ENCODE peak calls at places on chromosome 22, in seven cellular contexts. W is epithelial cell of esophagus, U is stomach, M is AG09309, F is tibial artery, K is kidney epithelial cell, S is hepatocyte. N is an unnamed sample.

GRCh38 chr22:26502688-26503561 is 9.3 kb downstream of the TFIP11 start:
- DNase-seq in M (no peak), U (peak; percentile 28), S (peak; percentile 48), F (no peak), W (peak; percentile 53), K (no peak), N (peak; percentile 28)

GRCh38 chr22:44683237-44683636 is 18.8 kb upstream of the PRR5 start:
- DNase-seq in K (no peak), W (no peak), S (no peak), M (no peak), U (no peak), F (no peak), N (no peak)

GRCh38 chr22:46906326-46907045 is 144.0 kb downstream of the TBC1D22A start:
- DNase-seq in W (no peak), U (no peak), M (no peak), K (no peak), S (no peak), F (no peak), N (no peak)

GRCh38 chr22:46541536-46541935 is 4.1 kb upstream of the CELSR1 start:
- DNase-seq in M (no peak), U (no peak), K (no peak), S (no peak), F (no peak), W (no peak), N (no peak)

GRCh38 chr22:17518379-17518778 is 44.9 kb upstream of the SLC25A18 start:
- DNase-seq in F (no peak), K (no peak), M (no peak), W (no peak), U (no peak), S (no peak), N (no peak)

GRCh38 chr22:41647771-41648170 is 26.7 kb downstream of the XRCC6 start:
- DNase-seq in K (no peak), U (no peak), M (no peak), F (no peak), S (no peak), W (no peak), N (no peak)

GRCh38 chr22:24772493-24773220 is 1.9 kb downstream of the PIWIL3 start:
- DNase-seq in K (no peak), W (peak; percentile 23), F (no peak), S (peak; percentile 46), U (no peak), M (no peak), N (peak; percentile 35)

GRCh38 chr22:29581799-29582198 is 886 bp upstream of the NIPSNAP1 start:
- DNase-seq in F (no peak), K (no peak), U (peak; percentile 56), M (no peak), W (peak; percentile 35), S (no peak), N (no peak)

GRCh38 chr22:46122511-46122971 is 27.8 kb upstream of the PPARA start:
- DNase-seq in W (peak; percentile 57), U (peak; percentile 76), K (no peak), M (no peak), F (peak; percentile 69), S (peak; percentile 80), N (no peak)

GRCh38 chr22:50056214-50056972 is 1.7 kb downstream of the TTLL8 start:
- DNase-seq in S (no peak), M (no peak), U (no peak), F (no peak), W (no peak), K (no peak), N (no peak)

GRCh38 chr22:39960791-39961746 is 872 bp downstream of the TMA7B start:
- DNase-seq in U (peak; percentile 40), K (peak; percentile 89), M (peak; percentile 77), W (peak; percentile 77), S (peak; percentile 27), F (no peak), N (peak; percentile 96)

GRCh38 chr22:46829140-46829891 is 66.9 kb downstream of the TBC1D22A start:
- DNase-seq in S (peak; percentile 71), M (peak; percentile 85), U (no peak), W (peak; percentile 89), F (no peak), K (peak; percentile 78), N (peak; percentile 91)

GRCh38 chr22:49753961-49754673 is 73.6 kb downstream of the BRD1 start:
- DNase-seq in W (no peak), F (no peak), M (no peak), U (no peak), S (no peak), K (no peak), N (no peak)

GRCh38 chr22:46056169-46057041 is 79.4 kb upstream of the WNT7B start:
- DNase-seq in S (no peak), U (peak; percentile 55), K (no peak), W (peak; percentile 42), F (peak; percentile 35), M (no peak), N (no peak)

GRCh38 chr22:42639541-42640241 is 710 bp downstream of the ATP5MGL start:
- DNase-seq in U (no peak), M (no peak), K (no peak), F (no peak), S (peak; percentile 2), W (no peak), N (no peak)

GRCh38 chr22:50059185-50059880 is 1.2 kb upstream of the TTLL8 start:
- DNase-seq in W (no peak), U (no peak), S (peak; percentile 72), K (no peak), F (no peak), M (peak; percentile 0), N (no peak)

GRCh38 chr22:30327864-30328345 is 1.2 kb upstream of the TBC1D10A start:
- DNase-seq in K (no peak), S (peak; percentile 64), U (no peak), W (peak; percentile 68), M (no peak), F (no peak), N (no peak)

GRCh38 chr22:32620992-32621391 is 146.4 kb downstream of the FBXO7 start:
- DNase-seq in M (no peak), S (no peak), K (no peak), F (no peak), U (no peak), W (no peak), N (no peak)

GRCh38 chr22:32623943-32624342 is 149.3 kb downstream of the FBXO7 start:
- DNase-seq in K (no peak), W (peak; percentile 13), U (peak; percentile 41), S (peak; percentile 55), M (peak; percentile 74), F (peak; percentile 87), N (peak; percentile 23)

GRCh38 chr22:32622004-32622761 is 147.6 kb downstream of the FBXO7 start:
- DNase-seq in K (no peak), S (peak; percentile 76), U (no peak), W (no peak), M (peak; percentile 51), F (peak; percentile 65), N (peak; percentile 15)

GRCh38 chr22:32621656-32622003 is 147.0 kb downstream of the FBXO7 start:
- DNase-seq in U (no peak), W (no peak), S (no peak), F (no peak), M (no peak), K (no peak), N (no peak)

DNA sequence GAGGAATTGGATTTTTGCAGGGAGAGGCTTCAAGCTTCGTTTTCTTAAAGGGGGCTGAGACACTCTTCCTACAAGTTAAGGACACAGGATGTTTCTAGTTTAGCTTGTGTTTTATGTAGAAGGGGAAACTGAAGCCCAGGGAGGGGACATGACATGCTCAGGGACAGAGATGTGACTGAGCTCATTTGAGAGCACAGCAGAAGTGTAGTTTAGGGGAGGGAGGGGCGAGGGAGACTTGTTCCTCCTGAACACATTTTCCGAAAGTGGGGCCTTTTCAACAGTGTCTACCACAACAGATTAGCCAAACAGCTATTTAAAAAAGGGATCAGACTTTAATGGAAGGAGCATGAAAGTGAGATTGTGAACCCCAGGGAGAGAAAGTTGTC is 148.1 kb downstream of the FBXO7 start:
- DNase-seq in U (no peak), M (no peak), K (no peak), F (no peak), S (no peak), W (no peak), N (no peak)
- H3K4me3 ChIP-seq in U (no peak overlapping the region), M (no peak overlapping the region), K (no peak overlapping the region), F (no peak overlapping the region), S (no peak overlapping the region), W (no peak overlapping the region), N (no peak overlapping the region)

GRCh38 chr22:22196018-22196533 is 48.5 kb upstream of the VPREB1 start:
- DNase-seq in F (no peak), U (no peak), W (no peak), S (no peak), M (no peak), K (no peak), N (no peak)

GRCh38 chr22:22194931-22195264 is 49.7 kb upstream of the VPREB1 start:
- DNase-seq in U (no peak), S (no peak), K (no peak), M (no peak), F (no peak), W (no peak), N (no peak)

GRCh38 chr22:22193923-22194322 is 50.7 kb upstream of the VPREB1 start:
- DNase-seq in K (no peak), S (no peak), U (no peak), M (no peak), W (no peak), F (no peak), N (no peak)

GRCh38 chr22:22196833-22197477 is 47.6 kb upstream of the VPREB1 start:
- DNase-seq in S (no peak), F (no peak), K (no peak), W (no peak), M (no peak), U (no peak), N (no peak)

GRCh38 chr22:22195265-22196017 is 49.1 kb upstream of the VPREB1 start:
- DNase-seq in W (peak; percentile 86), F (peak; percentile 34), S (peak; percentile 92), K (peak; percentile 38), M (no peak), U (peak; percentile 83), N (peak; percentile 24)
- TF ChIP-seq CTCF in W (peak; percentile 94), F (peak; percentile 48), S (peak; percentile 75), K (peak; percentile 94), M (peak; percentile 73), U (peak; percentile 78), N (peak; percentile 79)

GRCh38 chr22:38751422-38752346 is 4.1 kb downstream of the SUN2 start:
- DNase-seq in M (no peak), S (no peak), K (no peak), W (peak; percentile 84), F (peak; percentile 54), U (peak; percentile 63), N (no peak)
- H3K4me3 ChIP-seq in M (no peak overlapping the region), S (no peak overlapping the region), K (no peak overlapping the region), W (no peak overlapping the region), F (no peak overlapping the region), U (no peak overlapping the region), N (no peak overlapping the region)

DNA sequence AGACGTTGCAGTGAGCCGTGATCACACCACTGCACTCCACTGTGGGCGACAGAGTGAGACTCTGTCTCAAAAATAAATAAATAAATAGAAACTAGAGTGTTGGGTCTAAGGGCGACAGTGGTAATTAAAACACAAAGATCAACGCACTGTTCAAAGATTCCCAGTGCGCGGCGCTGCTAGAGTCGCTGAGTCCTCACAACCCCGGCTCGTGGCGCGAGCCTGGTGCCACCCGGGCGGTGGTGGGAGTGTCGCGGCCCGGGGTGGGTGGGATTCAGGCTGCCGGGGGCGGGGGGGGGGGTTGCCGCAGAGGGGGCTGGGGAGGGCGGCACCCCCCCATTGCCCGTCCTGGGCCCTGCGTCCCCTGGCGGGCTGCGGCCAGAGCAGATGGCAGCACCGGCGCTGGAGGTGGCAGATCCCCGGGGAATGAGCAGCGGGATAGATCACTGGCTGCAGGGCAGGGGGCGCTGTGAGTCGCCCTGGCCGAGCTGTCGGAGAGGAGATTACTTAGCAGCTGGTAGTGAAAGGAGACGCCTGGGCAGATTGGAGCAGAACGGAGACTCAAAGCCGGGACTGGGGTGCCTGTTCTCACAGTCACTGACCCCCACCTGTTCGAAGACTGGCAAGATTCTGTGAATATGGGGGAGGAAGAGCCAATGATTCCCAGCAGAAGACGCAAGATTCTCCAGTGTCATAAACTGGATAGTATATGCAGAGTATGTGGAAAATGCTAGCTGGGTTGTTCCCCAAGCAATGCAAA is 30.2 kb upstream of the APOBEC3A start:
- DNase-seq in U (peak; percentile 85), K (no peak), F (peak; percentile 63), W (peak; percentile 51), M (no peak), S (peak; percentile 85), N (no peak)
- TF ChIP-seq CTCF in U (peak; percentile 75), K (peak; percentile 93), F (peak; percentile 33), W (peak; percentile 47), M (peak; percentile 69), S (peak; percentile 70), N (peak; percentile 70)